ENCODE peak calls at places on chromosomes 1 and 21, in five cellular contexts. Q is CD4-positive, alpha-beta T cell; E is lung; S is AG04450; Z is CD8-positive, alpha-beta T cell. K is an unnamed sample.

GRCh38 chr1:85692730-85693314 is 15.4 kb downstream of the ZNHIT6 start:
- DNase-seq in Z (no peak), Q (no peak), S (peak; percentile 33), E (no peak), K (no peak)

GRCh38 chr1:161725888-161726630 is 4.7 kb downstream of the FCRLB start:
- DNase-seq in E (no peak), Z (peak; percentile 39), Q (peak; percentile 11), S (no peak), K (no peak)

GRCh38 chr21:44891631-44892031 is 18.1 kb upstream of the PTTG1IP start:
- DNase-seq in Q (no peak), E (no peak), Z (no peak), S (no peak), K (no peak)

GRCh38 chr1:220884981-220885918 is 6.0 kb downstream of the HLX start:
- DNase-seq in Z (no peak), Q (no peak), S (no peak), E (no peak), K (no peak)

GRCh38 chr1:245684636-245685035 is 529.9 kb downstream of the KIF26B start:
- DNase-seq in Q (no peak), S (no peak), E (no peak), Z (no peak), K (no peak)

GRCh38 chr1:38047603-38048146 is 1.1 kb upstream of the POU3F1 start:
- DNase-seq in Z (no peak), S (no peak), E (no peak), Q (no peak), K (no peak)

GRCh38 chr1:230857077-230857476 is 11.2 kb downstream of the C1orf198 start:
- DNase-seq in Z (no peak), E (no peak), Q (no peak), S (no peak), K (peak; percentile 46)

GRCh38 chr1:85624361-85624760 is 43.8 kb downstream of the CCN1 start:
- DNase-seq in E (no peak), Q (no peak), S (no peak), Z (no peak), K (no peak)

GRCh38 chr1:111222308-111223125 is 5.0 kb upstream of the CHI3L2 start:
- DNase-seq in S (no peak), Z (peak; percentile 68), E (peak; percentile 87), Q (peak; percentile 71), K (peak; percentile 69)

GRCh38 chr1:169676001-169676400 is 35.4 kb downstream of the SELL start:
- DNase-seq in E (no peak), S (no peak), Q (no peak), Z (no peak), K (no peak)

GRCh38 chr1:53981220-53981619 is 35.1 kb downstream of the LRRC42 start:
- DNase-seq in Z (no peak), E (no peak), S (no peak), Q (no peak), K (no peak)

GRCh38 chr1:2529776-2530500 is at the start of gene HES5:
- DNase-seq in S (no peak), Q (no peak), E (no peak), Z (no peak), K (no peak)

GRCh38 chr1:18787825-18788385 is 71.6 kb downstream of the TAS1R2 start:
- DNase-seq in Q (no peak), Z (no peak), S (no peak), E (no peak), K (no peak)

GRCh38 chr1:36609241-36610027 is 126.7 kb upstream of the CSF3R start:
- DNase-seq in Q (peak; percentile 4), Z (no peak), S (no peak), E (peak; percentile 33), K (peak; percentile 71)

GRCh38 chr1:230509281-230509977 is 83.3 kb upstream of the PGBD5 start:
- DNase-seq in E (no peak), S (peak; percentile 74), Q (no peak), Z (no peak), K (no peak)

GRCh38 chr1:71753746-71754145 is 528.6 kb downstream of the NEGR1 start:
- DNase-seq in Q (no peak), S (no peak), Z (no peak), E (no peak), K (no peak)

GRCh38 chr1:17079140-17079868 is 25.5 kb upstream of the SDHB start:
- DNase-seq in S (no peak), E (no peak), Z (no peak), Q (no peak), K (no peak)
- H3K27ac ChIP-seq in S (no peak overlapping the region), E (no peak overlapping the region), Z (no peak overlapping the region), Q (no peak overlapping the region), K (no peak overlapping the region)

DNA sequence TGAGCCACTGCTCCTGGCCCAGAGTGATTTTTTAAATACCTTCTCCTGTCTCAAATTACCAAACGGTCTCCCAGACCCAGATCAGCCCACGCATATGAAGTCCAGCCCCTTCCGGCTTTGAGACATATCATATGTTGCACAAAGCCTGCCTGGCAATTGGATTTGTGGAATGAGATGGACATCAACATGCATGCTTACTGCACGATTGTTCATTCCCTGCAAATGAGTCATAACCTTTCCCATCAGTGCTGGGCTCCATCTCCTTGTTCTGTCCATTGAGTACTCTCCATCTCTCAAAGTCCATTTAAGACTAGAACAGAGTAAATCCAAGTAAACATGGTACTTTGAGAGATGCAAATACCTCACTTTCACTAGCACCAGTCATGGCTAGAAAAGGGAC is 612.2 kb upstream of the USP24 start:
- DNase-seq in E (peak; percentile 31), S (peak; percentile 97), Q (no peak), Z (no peak), K (no peak)
- H3K27ac ChIP-seq in E (no peak overlapping the region), S (peak overlapping the region; percentile 75), Q (no peak overlapping the region), Z (no peak overlapping the region), K (no peak overlapping the region)

DNA sequence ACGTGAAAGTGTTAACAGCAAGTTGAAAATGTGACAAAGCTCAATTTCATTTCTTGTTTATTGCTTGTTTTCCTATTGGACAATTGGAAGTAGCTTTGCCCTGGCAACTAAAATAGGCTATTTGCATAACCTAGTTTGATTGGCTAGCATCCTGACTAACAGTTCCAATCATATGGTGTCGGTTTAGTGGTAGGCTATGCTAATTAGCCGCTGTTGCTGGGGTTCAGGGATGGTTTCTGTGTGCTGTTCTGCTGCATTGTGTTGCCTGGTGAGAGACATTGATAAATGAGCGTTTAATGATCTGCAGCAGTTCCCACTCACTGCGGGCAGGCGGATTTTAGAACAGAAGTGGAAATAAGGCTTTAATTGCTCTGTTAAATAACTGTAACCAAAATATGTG is 68.5 kb downstream of the DYRK1A start:
- DNase-seq in S (peak; percentile 39), Q (peak; percentile 40), E (no peak), Z (peak; percentile 70), K (peak; percentile 56)
- H3K27ac ChIP-seq in S (no peak overlapping the region), Q (no peak overlapping the region), E (peak overlapping the region; percentile 53), Z (no peak overlapping the region), K (no peak overlapping the region)

DNA sequence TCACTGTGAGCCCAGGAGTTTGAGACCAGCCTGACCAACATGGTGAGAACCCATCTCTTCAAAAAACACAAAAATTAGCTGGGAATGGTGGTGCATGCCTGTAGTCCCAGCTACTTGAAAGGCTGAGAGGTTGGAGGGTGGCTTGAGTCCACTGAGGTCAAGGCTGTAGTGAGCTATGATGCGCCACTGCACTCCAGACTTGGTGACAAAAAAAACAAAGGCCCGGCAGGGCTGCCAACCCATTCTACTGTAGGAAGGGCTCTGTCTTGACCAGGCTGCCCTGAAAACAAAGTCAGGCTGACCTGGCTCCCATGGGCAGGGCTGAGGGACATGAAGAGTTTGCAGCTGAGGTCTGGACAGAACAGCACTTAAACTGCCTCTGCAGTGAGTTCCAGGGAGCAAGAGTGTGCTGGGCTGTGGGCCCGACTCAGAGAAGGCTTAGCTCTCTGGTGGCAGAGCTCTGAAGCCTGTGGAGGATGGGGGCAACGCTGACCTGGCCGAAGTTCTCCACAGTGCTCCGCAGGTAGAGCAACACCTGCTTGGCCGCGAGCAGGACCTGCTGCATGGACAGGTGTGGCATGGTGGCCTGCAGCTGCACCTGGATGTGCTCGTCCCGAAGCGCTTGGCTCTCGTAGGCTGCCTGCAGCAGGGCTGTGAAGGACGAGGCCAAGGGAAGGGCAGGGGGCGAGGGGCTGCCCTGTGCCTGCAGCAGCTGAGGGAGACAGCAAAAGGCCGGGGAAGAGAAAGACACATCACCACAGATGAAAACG is 42.4 kb downstream of the URB1 start:
- DNase-seq in Q (no peak), Z (no peak), S (no peak), E (no peak), K (no peak)
- H3K27ac ChIP-seq in Q (no peak overlapping the region), Z (no peak overlapping the region), S (no peak overlapping the region), E (no peak overlapping the region), K (no peak overlapping the region)

GRCh38 chr1:234961468-234962339 is 166.9 kb downstream of the TOMM20 start:
- DNase-seq in Z (no peak), Q (no peak), E (no peak), S (peak; percentile 85), K (no peak)

GRCh38 chr1:234962340-234962989 is 166.2 kb downstream of the TOMM20 start:
- DNase-seq in Q (no peak), Z (peak; percentile 23), E (no peak), S (peak; percentile 98), K (no peak)

GRCh38 chr1:234965128-234965527 is 163.5 kb downstream of the TOMM20 start:
- DNase-seq in E (no peak), Q (no peak), Z (no peak), S (no peak), K (no peak)

GRCh38 chr1:234963180-234963903 is 165.3 kb downstream of the TOMM20 start:
- DNase-seq in S (peak; percentile 86), Q (peak; percentile 78), Z (peak; percentile 86), E (peak; percentile 82), K (no peak)

GRCh38 chr1:234963904-234964702 is 164.5 kb downstream of the TOMM20 start:
- DNase-seq in Z (no peak), S (no peak), Q (no peak), E (no peak), K (no peak)
- H3K27ac ChIP-seq in Z (peak overlapping the region; percentile 31), S (peak overlapping the region; percentile 98), Q (peak overlapping the region; percentile 71), E (peak overlapping the region; percentile 48), K (peak overlapping the region; percentile 24)

GRCh38 chr1:181141431-181141910 is 53.0 kb downstream of the IER5 start:
- DNase-seq in S (no peak), E (no peak), Z (no peak), Q (no peak), K (no peak)
- H3K27ac ChIP-seq in S (peak overlapping the region; percentile 43), E (peak overlapping the region; percentile 13), Z (no peak overlapping the region), Q (no peak overlapping the region), K (peak overlapping the region; percentile 74)

GRCh38 chr1:30732277-30732996 is 9.1 kb upstream of the MATN1 start:
- DNase-seq in E (no peak), Z (no peak), S (no peak), Q (no peak), K (peak; percentile 26)
- H3K27ac ChIP-seq in E (no peak overlapping the region), Z (peak overlapping the region; percentile 10), S (no peak overlapping the region), Q (no peak overlapping the region), K (peak overlapping the region; percentile 67)

GRCh38 chr1:31420716-31421115 is 7.7 kb downstream of the SERINC2 start:
- DNase-seq in E (no peak), Q (no peak), Z (no peak), S (no peak), K (no peak)
- H3K27ac ChIP-seq in E (no peak overlapping the region), Q (no peak overlapping the region), Z (no peak overlapping the region), S (no peak overlapping the region), K (no peak overlapping the region)

GRCh38 chr1:8818325-8818775 is 910 bp upstream of the RERE start:
- DNase-seq in S (no peak), E (no peak), Z (no peak), Q (peak; percentile 23), K (peak; percentile 4)
- H3K27ac ChIP-seq in S (peak overlapping the region; percentile 67), E (peak overlapping the region; percentile 99), Z (peak overlapping the region; percentile 63), Q (peak overlapping the region; percentile 51), K (peak overlapping the region; percentile 92)

K was measured in substantia nigra.